ENCODE peak calls at places on chromosomes 5 and 9, in five cellular contexts. One of them, this sample, is unnamed.

GRCh38 chr5:136202800-136203199 is 9.8 kb upstream of the SMIM32 start:
- DNase-seq in AG09309: no peak
- DNase-seq in activated CD8-positive, alpha-beta memory T cell treated with anti-CD3 and anti-CD28 coated beads for 4 hours: no peak
- DNase-seq in activated T-helper 1 cell treated with anti-CD3 and anti-CD28 coated beads, Interleukin-2, amount 50 U/mL, for 16 hours: no peak
- DNase-seq in GM20000: no peak
- DNase-seq in this sample: no peak

GRCh38 chr5:160064441-160064840 is 54.8 kb downstream of the PWWP2A start:
- DNase-seq in AG09309: no peak
- DNase-seq in activated CD8-positive, alpha-beta memory T cell treated with anti-CD3 and anti-CD28 coated beads for 4 hours: no peak
- DNase-seq in activated T-helper 1 cell treated with anti-CD3 and anti-CD28 coated beads, Interleukin-2, amount 50 U/mL, for 16 hours: no peak
- DNase-seq in GM20000: no peak
- DNase-seq in this sample: no peak

GRCh38 chr9:127503947-127504886 is 52.9 kb downstream of the LRSAM1 start:
- DNase-seq in AG09309: no peak
- DNase-seq in activated CD8-positive, alpha-beta memory T cell treated with anti-CD3 and anti-CD28 coated beads for 4 hours: peak
- DNase-seq in activated T-helper 1 cell treated with anti-CD3 and anti-CD28 coated beads, Interleukin-2, amount 50 U/mL, for 16 hours: peak
- DNase-seq in GM20000: peak
- DNase-seq in this sample: peak

GRCh38 chr5:883475-884181 is 9.0 kb downstream of the BRD9 start:
- DNase-seq in AG09309: no peak
- DNase-seq in activated CD8-positive, alpha-beta memory T cell treated with anti-CD3 and anti-CD28 coated beads for 4 hours: no peak
- DNase-seq in activated T-helper 1 cell treated with anti-CD3 and anti-CD28 coated beads, Interleukin-2, amount 50 U/mL, for 16 hours: no peak
- DNase-seq in GM20000: no peak
- DNase-seq in this sample: no peak

GRCh38 chr9:4143951-4144717 is 155.7 kb downstream of the GLIS3 start:
- DNase-seq in AG09309: no peak
- DNase-seq in activated CD8-positive, alpha-beta memory T cell treated with anti-CD3 and anti-CD28 coated beads for 4 hours: no peak
- DNase-seq in activated T-helper 1 cell treated with anti-CD3 and anti-CD28 coated beads, Interleukin-2, amount 50 U/mL, for 16 hours: no peak
- DNase-seq in GM20000: no peak
- DNase-seq in this sample: no peak

GRCh38 chr9:111957856-111958631 is 61.4 kb downstream of the UGCG start:
- DNase-seq in AG09309: peak
- DNase-seq in activated CD8-positive, alpha-beta memory T cell treated with anti-CD3 and anti-CD28 coated beads for 4 hours: no peak
- DNase-seq in activated T-helper 1 cell treated with anti-CD3 and anti-CD28 coated beads, Interleukin-2, amount 50 U/mL, for 16 hours: no peak
- DNase-seq in GM20000: no peak
- DNase-seq in this sample: peak

GRCh38 chr9:35042081-35042604 is 30.3 kb downstream of the VCP start:
- DNase-seq in AG09309: no peak
- DNase-seq in activated CD8-positive, alpha-beta memory T cell treated with anti-CD3 and anti-CD28 coated beads for 4 hours: no peak
- DNase-seq in activated T-helper 1 cell treated with anti-CD3 and anti-CD28 coated beads, Interleukin-2, amount 50 U/mL, for 16 hours: no peak
- DNase-seq in GM20000: no peak
- DNase-seq in this sample: no peak

GRCh38 chr5:112986224-112986623 is 9.6 kb downstream of the DCP2 start:
- DNase-seq in AG09309: no peak
- DNase-seq in activated CD8-positive, alpha-beta memory T cell treated with anti-CD3 and anti-CD28 coated beads for 4 hours: no peak
- DNase-seq in activated T-helper 1 cell treated with anti-CD3 and anti-CD28 coated beads, Interleukin-2, amount 50 U/mL, for 16 hours: no peak
- DNase-seq in GM20000: no peak
- DNase-seq in this sample: no peak

GRCh38 chr5:160434022-160434531 is 12.4 kb downstream of the PTTG1 start:
- DNase-seq in AG09309: no peak
- DNase-seq in activated CD8-positive, alpha-beta memory T cell treated with anti-CD3 and anti-CD28 coated beads for 4 hours: no peak
- DNase-seq in activated T-helper 1 cell treated with anti-CD3 and anti-CD28 coated beads, Interleukin-2, amount 50 U/mL, for 16 hours: no peak
- DNase-seq in GM20000: peak
- DNase-seq in this sample: peak

GRCh38 chr5:181280251-181280762 is 19.4 kb upstream of the TRIM52 start:
- DNase-seq in AG09309: no peak
- DNase-seq in activated CD8-positive, alpha-beta memory T cell treated with anti-CD3 and anti-CD28 coated beads for 4 hours: no peak
- DNase-seq in activated T-helper 1 cell treated with anti-CD3 and anti-CD28 coated beads, Interleukin-2, amount 50 U/mL, for 16 hours: no peak
- DNase-seq in GM20000: no peak
- DNase-seq in this sample: no peak

GRCh38 chr9:92617951-92618510 is 51.9 kb downstream of the IPPK start:
- DNase-seq in AG09309: no peak
- DNase-seq in activated CD8-positive, alpha-beta memory T cell treated with anti-CD3 and anti-CD28 coated beads for 4 hours: no peak
- DNase-seq in activated T-helper 1 cell treated with anti-CD3 and anti-CD28 coated beads, Interleukin-2, amount 50 U/mL, for 16 hours: no peak
- DNase-seq in GM20000: no peak
- DNase-seq in this sample: no peak

GRCh38 chr5:60843693-60844428 is at the start of gene ELOVL7:
- DNase-seq in AG09309: no peak
- DNase-seq in activated CD8-positive, alpha-beta memory T cell treated with anti-CD3 and anti-CD28 coated beads for 4 hours: no peak
- DNase-seq in activated T-helper 1 cell treated with anti-CD3 and anti-CD28 coated beads, Interleukin-2, amount 50 U/mL, for 16 hours: no peak
- DNase-seq in GM20000: peak
- DNase-seq in this sample: no peak

GRCh38 chr9:95044731-95045508 is 272.6 kb downstream of the FANCC start:
- DNase-seq in AG09309: no peak
- DNase-seq in activated CD8-positive, alpha-beta memory T cell treated with anti-CD3 and anti-CD28 coated beads for 4 hours: no peak
- DNase-seq in activated T-helper 1 cell treated with anti-CD3 and anti-CD28 coated beads, Interleukin-2, amount 50 U/mL, for 16 hours: no peak
- DNase-seq in GM20000: no peak
- DNase-seq in this sample: no peak